ENCODE peak calls at places on chromosomes 5 and 9, in seven cellular contexts. C, H, M, X, S, F and L are unnamed samples.

GRCh38 chr5:150322202-150322601 is 19.5 kb upstream of the ARSI start:
- DNase-seq in C (no peak), H (peak), M (peak), X (no peak), S (no peak), F (peak), L (peak)

GRCh38 chr5:106094128-106094726 is 1576.5 kb downstream of the EFNA5 start:
- DNase-seq in C (no peak), H (peak), M (peak), X (peak), S (no peak), F (peak), L (no peak)

GRCh38 chr5:134590992-134591659 is 41.5 kb downstream of the SAR1B start:
- DNase-seq in C (peak), H (peak), M (peak), X (peak), S (no peak), F (no peak), L (no peak)

GRCh38 chr9:135485832-135486231 is 6.2 kb downstream of the PPP1R26 start:
- DNase-seq in C (no peak), H (no peak), M (no peak), X (no peak), S (no peak), F (no peak), L (no peak)

GRCh38 chr5:74641014-74641777 is 668 bp upstream of the ENC1 start:
- DNase-seq in C (peak), H (peak), M (peak), X (peak), S (peak), F (peak), L (peak)

GRCh38 chr9:129671065-129671464 is 5.6 kb downstream of the PRRX2 start:
- DNase-seq in C (no peak), H (no peak), M (no peak), X (no peak), S (no peak), F (no peak), L (no peak)

GRCh38 chr5:177132504-177133118 is 962 bp upstream of the NSD1 start:
- DNase-seq in C (no peak), H (no peak), M (no peak), X (peak), S (peak), F (no peak), L (peak)

GRCh38 chr9:12861035-12861434 is 86.2 kb downstream of the LURAP1L start:
- DNase-seq in C (no peak), H (no peak), M (no peak), X (no peak), S (no peak), F (no peak), L (no peak)

GRCh38 chr9:136665111-136665703 is 2.5 kb downstream of the EGFL7 start:
- DNase-seq in C (no peak), H (no peak), M (no peak), X (peak), S (peak), F (no peak), L (peak)

GRCh38 chr5:173759696-173760095 is 128.5 kb upstream of the CPEB4 start:
- DNase-seq in C (no peak), H (no peak), M (no peak), X (no peak), S (no peak), F (no peak), L (no peak)

GRCh38 chr5:68661237-68661636 is 432.6 kb upstream of the SLC30A5 start:
- DNase-seq in C (peak), H (peak), M (no peak), X (peak), S (peak), F (peak), L (peak)

DNA sequence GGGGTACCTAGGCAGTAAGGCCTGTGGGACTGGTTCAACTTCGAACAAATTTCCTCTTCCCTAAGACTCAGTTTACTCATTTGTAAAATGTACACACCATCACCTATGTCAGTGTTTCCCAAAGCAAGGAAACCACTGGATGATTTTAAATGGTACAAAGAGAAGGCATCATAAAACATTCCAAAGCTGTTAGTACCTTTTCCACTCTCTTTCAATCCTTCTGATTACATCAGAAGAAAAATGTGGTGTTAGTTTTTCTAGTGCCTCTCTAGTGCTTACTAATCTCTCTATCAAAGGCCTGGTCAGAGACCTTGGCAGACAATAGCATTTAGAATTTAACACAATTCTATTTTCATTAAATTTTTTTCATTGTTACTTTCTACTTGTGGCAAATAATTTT is 18.1 kb downstream of the NR6A1 start:
- DNase-seq in C (no peak), H (peak), M (peak), X (no peak), S (no peak), F (peak), L (no peak)
- H3K4me2 ChIP-seq in C (no peak), H (peak), M (peak), X (no peak), S (peak), F (peak), L (no peak)

GRCh38 chr5:110853267-110853666 is 114.5 kb downstream of the SLC25A46 start:
- DNase-seq in C (no peak), H (peak), M (peak), X (no peak), S (no peak), F (peak), L (peak)

GRCh38 chr5:110851357-110851756 is 112.5 kb downstream of the SLC25A46 start:
- DNase-seq in C (no peak), H (peak), M (peak), X (no peak), S (no peak), F (peak), L (no peak)

GRCh38 chr5:110854200-110854599 is 115.4 kb downstream of the SLC25A46 start:
- DNase-seq in C (no peak), H (no peak), M (no peak), X (no peak), S (no peak), F (peak), L (peak)

GRCh38 chr5:110852541-110852940 is 113.7 kb downstream of the SLC25A46 start:
- DNase-seq in C (no peak), H (no peak), M (no peak), X (no peak), S (no peak), F (no peak), L (no peak)

GRCh38 chr5:110852053-110852452 is 113.2 kb downstream of the SLC25A46 start:
- DNase-seq in C (no peak), H (no peak), M (no peak), X (no peak), S (no peak), F (no peak), L (no peak)
- H3K4me2 ChIP-seq in C (no peak), H (no peak), M (no peak), X (no peak), S (no peak), F (no peak), L (no peak)

DNA sequence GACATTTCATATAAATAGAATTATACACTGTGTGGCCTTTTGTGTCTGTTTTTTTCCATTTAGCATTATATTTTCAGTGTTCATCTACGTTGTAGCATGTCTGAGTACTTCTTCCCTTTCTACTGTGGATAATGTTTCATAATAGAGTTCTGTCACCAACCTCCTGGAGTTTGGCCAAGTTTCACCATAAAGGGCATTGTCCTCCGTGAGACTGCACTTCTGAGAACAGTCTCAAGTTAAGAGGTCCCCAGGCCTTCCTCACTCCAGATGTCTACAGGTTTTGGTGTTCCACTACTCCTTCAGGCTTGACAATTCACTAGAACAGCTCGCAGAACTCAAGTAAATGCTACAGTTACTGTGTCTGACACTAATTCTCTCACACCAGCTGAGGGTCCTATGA is 30.9 kb downstream of the SLC35A4 start:
- DNase-seq in C (peak), H (peak), M (peak), X (peak), S (no peak), F (no peak), L (no peak)
- H3K4me2 ChIP-seq in C (no peak), H (no peak), M (no peak), X (no peak), S (no peak), F (no peak), L (no peak)

GRCh38 chr9:126513159-126514036 is 100.3 kb upstream of the LMX1B start:
- DNase-seq in C (no peak), H (peak), M (no peak), X (no peak), S (no peak), F (no peak), L (no peak)

GRCh38 chr9:126515001-126515872 is 98.5 kb upstream of the LMX1B start:
- DNase-seq in C (no peak), H (no peak), M (no peak), X (no peak), S (no peak), F (no peak), L (no peak)

GRCh38 chr9:126516561-126516935 is 97.2 kb upstream of the LMX1B start:
- DNase-seq in C (no peak), H (no peak), M (no peak), X (no peak), S (no peak), F (no peak), L (no peak)

GRCh38 chr9:126515873-126516505 is 97.7 kb upstream of the LMX1B start:
- DNase-seq in C (no peak), H (no peak), M (no peak), X (no peak), S (no peak), F (no peak), L (no peak)

DNA sequence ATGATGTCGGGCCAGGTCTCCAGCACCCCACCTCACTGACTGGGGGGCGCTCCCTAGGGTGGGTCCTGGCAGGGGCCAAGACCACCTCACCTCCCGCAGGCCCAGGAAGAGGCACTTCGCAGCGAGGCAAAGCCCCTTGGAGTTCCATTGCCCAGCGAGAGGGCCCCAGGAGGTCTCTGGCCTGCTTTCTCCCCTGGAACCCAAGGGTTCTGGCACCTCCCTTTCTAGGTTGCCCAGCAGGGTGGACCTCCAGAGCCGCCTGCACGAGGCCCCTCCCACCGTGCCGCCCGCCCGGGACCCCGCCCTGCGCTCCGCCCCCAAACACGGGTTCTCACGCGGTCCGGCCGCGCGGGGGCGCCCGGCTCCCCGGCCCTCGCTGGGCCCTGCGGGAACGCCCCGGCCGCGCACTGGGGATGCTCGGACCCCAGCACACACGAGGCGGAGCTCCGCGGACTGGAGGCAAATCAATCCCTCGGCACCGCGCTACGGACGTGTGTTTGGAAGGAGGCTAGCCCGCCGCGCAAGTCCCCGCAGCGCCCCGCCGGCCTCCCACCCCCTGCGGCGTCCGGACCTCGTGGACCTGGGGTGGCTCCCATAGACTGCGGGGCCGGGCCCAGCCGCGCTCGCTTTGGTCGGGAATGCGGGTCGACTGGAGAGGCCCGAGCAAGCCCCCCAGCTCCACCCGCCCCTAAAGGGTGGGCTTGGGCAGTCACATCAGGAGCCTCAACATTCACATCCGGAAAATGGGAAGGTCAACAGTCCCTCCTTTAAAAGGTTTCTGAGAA is 99.5 kb upstream of the LMX1B start:
- DNase-seq in C (no peak), H (peak), M (no peak), X (peak), S (peak), F (peak), L (peak)
- H3K4me2 ChIP-seq in C (no peak), H (peak), M (no peak), X (peak), S (peak), F (peak), L (peak)

GRCh38 chr9:17137576-17137975 is 2.7 kb downstream of the CNTLN start:
- DNase-seq in C (no peak), H (no peak), M (no peak), X (no peak), S (no peak), F (peak), L (peak)

GRCh38 chr9:17131494-17131893 is 3.3 kb upstream of the CNTLN start:
- DNase-seq in C (no peak), H (no peak), M (no peak), X (no peak), S (no peak), F (no peak), L (no peak)

GRCh38 chr9:17134843-17135577 is at the start of gene CNTLN:
- DNase-seq in C (peak), H (peak), M (peak), X (peak), S (peak), F (peak), L (peak)

GRCh38 chr9:17135578-17135904 is 701 bp downstream of the CNTLN start:
- DNase-seq in C (no peak), H (no peak), M (no peak), X (no peak), S (no peak), F (no peak), L (no peak)

GRCh38 chr9:17134396-17134842 is 421 bp upstream of the CNTLN start:
- DNase-seq in C (no peak), H (peak), M (no peak), X (peak), S (no peak), F (peak), L (peak)
- H3K4me2 ChIP-seq in C (peak), H (peak), M (peak), X (peak), S (peak), F (peak), L (peak)